ENCODE peak calls at places on chromosomes 11 and 22, in nine cellular contexts. One of them, this sample, is unnamed.

GRCh38 chr11:104663190-104664140 is 234.8 kb downstream of the CASP12 start:
- DNase-seq in mucosa of gallbladder: no peak
- DNase-seq in psoas muscle: no peak
- DNase-seq in iPS DF 6.9: no peak
- DNase-seq in pons: no peak
- DNase-seq in tibial artery: no peak
- DNase-seq in left ventricle myocardium inferior: no peak
- DNase-seq in effector CD4-positive, alpha-beta T cell: no peak
- DNase-seq in NCI-H226: peak; percentile 50
- DNase-seq in this sample: no peak

GRCh38 chr11:36672815-36673450 is 74.9 kb upstream of the RAG2 start:
- DNase-seq in iPS DF 6.9: peak; percentile 11
- DNase-seq in NCI-H226: peak; percentile 32
- DNase-seq in effector CD4-positive, alpha-beta T cell: no peak
- DNase-seq in left ventricle myocardium inferior: no peak
- DNase-seq in mucosa of gallbladder: peak; percentile 12
- DNase-seq in tibial artery: no peak
- DNase-seq in psoas muscle: no peak
- DNase-seq in pons: peak; percentile 70
- DNase-seq in this sample: no peak

GRCh38 chr22:22025320-22026156 is 43.0 kb upstream of the TOP3B start:
- DNase-seq in NCI-H226: no peak
- DNase-seq in psoas muscle: no peak
- DNase-seq in effector CD4-positive, alpha-beta T cell: no peak
- DNase-seq in iPS DF 6.9: no peak
- DNase-seq in pons: no peak
- DNase-seq in left ventricle myocardium inferior: no peak
- DNase-seq in mucosa of gallbladder: no peak
- DNase-seq in tibial artery: no peak
- DNase-seq in this sample: no peak

GRCh38 chr11:65422633-65423515 is at the start of gene NEAT1:
- DNase-seq in mucosa of gallbladder: peak; percentile 96
- DNase-seq in NCI-H226: peak; percentile 84
- DNase-seq in pons: peak; percentile 96
- DNase-seq in psoas muscle: peak; percentile 95
- DNase-seq in iPS DF 6.9: no peak
- DNase-seq in effector CD4-positive, alpha-beta T cell: peak; percentile 79
- DNase-seq in left ventricle myocardium inferior: peak; percentile 97
- DNase-seq in tibial artery: peak; percentile 97
- DNase-seq in this sample: peak; percentile 99

GRCh38 chr11:105004021-105004420 is 18.9 kb downstream of the CASP5 start:
- DNase-seq in left ventricle myocardium inferior: no peak
- DNase-seq in pons: no peak
- DNase-seq in mucosa of gallbladder: no peak
- DNase-seq in NCI-H226: no peak
- DNase-seq in effector CD4-positive, alpha-beta T cell: no peak
- DNase-seq in iPS DF 6.9: no peak
- DNase-seq in psoas muscle: no peak
- DNase-seq in tibial artery: no peak
- DNase-seq in this sample: no peak

GRCh38 chr11:69834251-69834650 is 15.0 kb upstream of the FGF3 start:
- DNase-seq in effector CD4-positive, alpha-beta T cell: no peak
- DNase-seq in NCI-H226: no peak
- DNase-seq in mucosa of gallbladder: no peak
- DNase-seq in iPS DF 6.9: no peak
- DNase-seq in pons: no peak
- DNase-seq in left ventricle myocardium inferior: no peak
- DNase-seq in tibial artery: no peak
- DNase-seq in psoas muscle: no peak
- DNase-seq in this sample: no peak

GRCh38 chr11:31809857-31810778 is 1.0 kb downstream of the PAX6 start:
- DNase-seq in effector CD4-positive, alpha-beta T cell: no peak
- DNase-seq in iPS DF 6.9: no peak
- DNase-seq in NCI-H226: peak; percentile 19
- DNase-seq in mucosa of gallbladder: peak; percentile 11
- DNase-seq in tibial artery: no peak
- DNase-seq in psoas muscle: no peak
- DNase-seq in left ventricle myocardium inferior: no peak
- DNase-seq in pons: no peak
- DNase-seq in this sample: no peak

GRCh38 chr22:40116496-40117200 is 61.1 kb upstream of the TNRC6B start:
- DNase-seq in NCI-H226: no peak
- DNase-seq in effector CD4-positive, alpha-beta T cell: peak; percentile 34
- DNase-seq in mucosa of gallbladder: no peak
- DNase-seq in left ventricle myocardium inferior: no peak
- DNase-seq in pons: no peak
- DNase-seq in psoas muscle: no peak
- DNase-seq in tibial artery: no peak
- DNase-seq in iPS DF 6.9: no peak
- DNase-seq in this sample: no peak

GRCh38 chr11:66420671-66421476 is at the start of gene NPAS4:
- DNase-seq in pons: no peak
- DNase-seq in NCI-H226: no peak
- DNase-seq in tibial artery: no peak
- DNase-seq in effector CD4-positive, alpha-beta T cell: no peak
- DNase-seq in iPS DF 6.9: no peak
- DNase-seq in psoas muscle: no peak
- DNase-seq in left ventricle myocardium inferior: no peak
- DNase-seq in mucosa of gallbladder: no peak
- DNase-seq in this sample: no peak

GRCh38 chr22:20536590-20537324 is 29.3 kb downstream of the MED15 start:
- DNase-seq in pons: no peak
- DNase-seq in mucosa of gallbladder: no peak
- DNase-seq in psoas muscle: no peak
- DNase-seq in tibial artery: no peak
- DNase-seq in left ventricle myocardium inferior: peak; percentile 61
- DNase-seq in NCI-H226: no peak
- DNase-seq in effector CD4-positive, alpha-beta T cell: no peak
- DNase-seq in iPS DF 6.9: no peak
- DNase-seq in this sample: no peak

GRCh38 chr11:1854949-1855885 is 2.3 kb downstream of the LSP1 start:
- DNase-seq in iPS DF 6.9: no peak
- DNase-seq in pons: no peak
- DNase-seq in mucosa of gallbladder: no peak
- DNase-seq in psoas muscle: no peak
- DNase-seq in effector CD4-positive, alpha-beta T cell: no peak
- DNase-seq in tibial artery: no peak
- DNase-seq in NCI-H226: no peak
- DNase-seq in left ventricle myocardium inferior: no peak
- DNase-seq in this sample: no peak

GRCh38 chr11:28043930-28044709 is 63.8 kb downstream of the KIF18A start:
- DNase-seq in mucosa of gallbladder: no peak
- DNase-seq in tibial artery: no peak
- DNase-seq in effector CD4-positive, alpha-beta T cell: no peak
- DNase-seq in iPS DF 6.9: no peak
- DNase-seq in pons: no peak
- DNase-seq in psoas muscle: no peak
- DNase-seq in left ventricle myocardium inferior: no peak
- DNase-seq in NCI-H226: no peak
- DNase-seq in this sample: no peak

GRCh38 chr11:17762309-17762974 is 27.9 kb downstream of the KCNC1 start:
- DNase-seq in psoas muscle: no peak
- DNase-seq in NCI-H226: no peak
- DNase-seq in pons: no peak
- DNase-seq in tibial artery: no peak
- DNase-seq in mucosa of gallbladder: no peak
- DNase-seq in effector CD4-positive, alpha-beta T cell: no peak
- DNase-seq in iPS DF 6.9: no peak
- DNase-seq in left ventricle myocardium inferior: no peak
- DNase-seq in this sample: no peak

GRCh38 chr11:130295657-130296056 is 19.1 kb downstream of the ZBTB44 start:
- DNase-seq in psoas muscle: no peak
- DNase-seq in effector CD4-positive, alpha-beta T cell: no peak
- DNase-seq in NCI-H226: no peak
- DNase-seq in pons: no peak
- DNase-seq in left ventricle myocardium inferior: no peak
- DNase-seq in tibial artery: no peak
- DNase-seq in iPS DF 6.9: peak; percentile 22
- DNase-seq in mucosa of gallbladder: no peak
- DNase-seq in this sample: no peak

GRCh38 chr22:46464701-46465347 is 72.6 kb downstream of the CELSR1 start:
- DNase-seq in effector CD4-positive, alpha-beta T cell: no peak
- DNase-seq in mucosa of gallbladder: no peak
- DNase-seq in psoas muscle: no peak
- DNase-seq in left ventricle myocardium inferior: no peak
- DNase-seq in pons: no peak
- DNase-seq in iPS DF 6.9: no peak
- DNase-seq in tibial artery: no peak
- DNase-seq in NCI-H226: no peak
- DNase-seq in this sample: no peak

GRCh38 chr22:46526484-46526839 is 11.0 kb downstream of the CELSR1 start:
- DNase-seq in mucosa of gallbladder: no peak
- DNase-seq in effector CD4-positive, alpha-beta T cell: no peak
- DNase-seq in NCI-H226: no peak
- DNase-seq in tibial artery: no peak
- DNase-seq in pons: no peak
- DNase-seq in left ventricle myocardium inferior: no peak
- DNase-seq in psoas muscle: no peak
- DNase-seq in iPS DF 6.9: no peak
- DNase-seq in this sample: no peak

GRCh38 chr11:19646308-19646707 is 66.3 kb upstream of the NAV2 start:
- DNase-seq in NCI-H226: no peak
- DNase-seq in iPS DF 6.9: no peak
- DNase-seq in pons: no peak
- DNase-seq in tibial artery: no peak
- DNase-seq in mucosa of gallbladder: no peak
- DNase-seq in psoas muscle: no peak
- DNase-seq in left ventricle myocardium inferior: no peak
- DNase-seq in effector CD4-positive, alpha-beta T cell: no peak
- DNase-seq in this sample: no peak

GRCh38 chr11:111871693-111872161 is 346 bp upstream of the ALG9 start:
- DNase-seq in NCI-H226: no peak
- DNase-seq in iPS DF 6.9: no peak
- DNase-seq in psoas muscle: no peak
- DNase-seq in effector CD4-positive, alpha-beta T cell: no peak
- DNase-seq in mucosa of gallbladder: no peak
- DNase-seq in pons: peak; percentile 38
- DNase-seq in tibial artery: no peak
- DNase-seq in left ventricle myocardium inferior: no peak
- DNase-seq in this sample: no peak

GRCh38 chr11:47201015-47201414 is 13.8 kb upstream of the DDB2 start:
- DNase-seq in NCI-H226: no peak
- DNase-seq in psoas muscle: no peak
- DNase-seq in mucosa of gallbladder: no peak
- DNase-seq in pons: no peak
- DNase-seq in iPS DF 6.9: no peak
- DNase-seq in tibial artery: no peak
- DNase-seq in effector CD4-positive, alpha-beta T cell: no peak
- DNase-seq in left ventricle myocardium inferior: no peak
- DNase-seq in this sample: no peak

GRCh38 chr11:96280444-96280843 is 62.6 kb downstream of the MAML2 start:
- DNase-seq in NCI-H226: no peak
- DNase-seq in iPS DF 6.9: no peak
- DNase-seq in mucosa of gallbladder: no peak
- DNase-seq in left ventricle myocardium inferior: no peak
- DNase-seq in psoas muscle: no peak
- DNase-seq in tibial artery: no peak
- DNase-seq in effector CD4-positive, alpha-beta T cell: no peak
- DNase-seq in pons: no peak
- DNase-seq in this sample: no peak

GRCh38 chr22:36435516-36436415 is 45.7 kb downstream of the TXN2 start:
- DNase-seq in pons: no peak
- DNase-seq in mucosa of gallbladder: peak; percentile 84
- DNase-seq in left ventricle myocardium inferior: no peak
- DNase-seq in effector CD4-positive, alpha-beta T cell: peak; percentile 74
- DNase-seq in iPS DF 6.9: no peak
- DNase-seq in tibial artery: no peak
- DNase-seq in psoas muscle: no peak
- DNase-seq in NCI-H226: no peak
- DNase-seq in this sample: no peak

GRCh38 chr11:3627291-3627690 is 14.5 kb downstream of the ART5 start:
- DNase-seq in pons: no peak
- DNase-seq in iPS DF 6.9: no peak
- DNase-seq in mucosa of gallbladder: no peak
- DNase-seq in tibial artery: no peak
- DNase-seq in psoas muscle: no peak
- DNase-seq in effector CD4-positive, alpha-beta T cell: no peak
- DNase-seq in left ventricle myocardium inferior: no peak
- DNase-seq in NCI-H226: peak; percentile 72
- DNase-seq in this sample: no peak

GRCh38 chr11:130390071-130390758 is 38.2 kb downstream of the ADAMTS8 start:
- DNase-seq in pons: peak; percentile 89
- DNase-seq in iPS DF 6.9: no peak
- DNase-seq in effector CD4-positive, alpha-beta T cell: no peak
- DNase-seq in psoas muscle: no peak
- DNase-seq in tibial artery: no peak
- DNase-seq in mucosa of gallbladder: peak; percentile 29
- DNase-seq in left ventricle myocardium inferior: no peak
- DNase-seq in NCI-H226: peak; percentile 60
- DNase-seq in this sample: no peak

This sample was measured in aorta.